ENCODE peak calls at places on chromosomes 13 and 19, in seven cellular contexts. F is pons; S is stimulated activated CD4-positive, alpha-beta T cell treated with anti-CD3 and anti-CD28 coated beads, Interleukin-4, amount 100 ng/mL, for 48 hours; H is small intestine; Q is neural crest cell; X is heart left ventricle; L is stimulated activated CD8-positive, alpha-beta memory T cell treated with anti-CD3 and anti-CD28 coated beads, Interleukin-7, amount 100 ng/mL, for 4 hours. I is an unnamed sample.

GRCh38 chr13:112970552-112971287 is 1.7 kb downstream of the MCF2L start:
- DNase-seq in F (no peak), S (no peak), H (no peak), Q (no peak), X (no peak), L (no peak), I (no peak)

GRCh38 chr13:99516153-99516929 is 15.1 kb downstream of the TM9SF2 start:
- DNase-seq in F (no peak), S (no peak), H (peak; percentile 31), Q (no peak), X (no peak), L (no peak), I (no peak)

GRCh38 chr13:32001392-32001768 is 30.2 kb upstream of the FRY start:
- DNase-seq in F (no peak), S (no peak), H (peak; percentile 68), Q (no peak), X (peak; percentile 44), L (no peak), I (no peak)

GRCh38 chr13:62014299-62014698 is 598.6 kb upstream of the PCDH20 start:
- DNase-seq in F (peak; percentile 63), S (no peak), H (no peak), Q (no peak), X (no peak), L (no peak), I (no peak)

GRCh38 chr19:5893907-5894703 is 9.5 kb downstream of the NDUFA11 start:
- DNase-seq in F (no peak), S (no peak), H (no peak), Q (no peak), X (peak; percentile 81), L (no peak), I (no peak)

GRCh38 chr13:24680258-24680920 is at the start of gene ATP12A:
- DNase-seq in F (no peak), S (no peak), H (no peak), Q (no peak), X (no peak), L (peak; percentile 31), I (no peak)

GRCh38 chr13:70424428-70424827 is 316.2 kb upstream of the KLHL1 start:
- DNase-seq in F (no peak), S (no peak), H (peak; percentile 7), Q (no peak), X (no peak), L (no peak), I (no peak)

GRCh38 chr19:51194527-51195315 is 30.2 kb upstream of the CD33 start:
- DNase-seq in F (no peak), S (no peak), H (no peak), Q (no peak), X (no peak), L (no peak), I (no peak)

GRCh38 chr19:4914736-4915501 is 5.6 kb downstream of the UHRF1 start:
- DNase-seq in F (no peak), S (peak; percentile 63), H (peak; percentile 91), Q (no peak), X (no peak), L (peak; percentile 69), I (no peak)

GRCh38 chr13:99828114-99828513 is 143.5 kb downstream of the ZIC5 start:
- DNase-seq in F (no peak), S (no peak), H (no peak), Q (no peak), X (no peak), L (no peak), I (no peak)

GRCh38 chr13:111031531-111031961 is 83.6 kb upstream of the ARHGEF7 start:
- DNase-seq in F (no peak), S (peak; percentile 22), H (no peak), Q (no peak), X (no peak), L (no peak), I (no peak)

GRCh38 chr19:7292950-7293794 is 1.0 kb downstream of the INSR start:
- DNase-seq in F (no peak), S (no peak), H (peak; percentile 75), Q (peak; percentile 16), X (peak; percentile 46), L (no peak), I (peak; percentile 45)

GRCh38 chr13:75762967-75763366 is 126.8 kb downstream of the LMO7 start:
- DNase-seq in F (no peak), S (no peak), H (no peak), Q (no peak), X (no peak), L (no peak), I (no peak)

GRCh38 chr13:50726164-50726563 is 117.3 kb downstream of the DLEU7 start:
- DNase-seq in F (no peak), S (no peak), H (no peak), Q (no peak), X (no peak), L (no peak), I (no peak)

GRCh38 chr19:54454781-54455675 is 6.0 kb downstream of the LENG8 start:
- DNase-seq in F (no peak), S (no peak), H (no peak), Q (no peak), X (no peak), L (no peak), I (no peak)

GRCh38 chr13:47420568-47420967 is 523.7 kb upstream of the HTR2A start:
- DNase-seq in F (no peak), S (no peak), H (no peak), Q (peak; percentile 2), X (no peak), L (no peak), I (no peak)

GRCh38 chr19:15276620-15277019 is 44.4 kb upstream of the EPHX3 start:
- DNase-seq in F (no peak), S (no peak), H (no peak), Q (no peak), X (no peak), L (no peak), I (no peak)